ENCODE peak calls at places on chromosomes 11 and 22, in five cellular contexts. M is breast epithelium, Z is SK-N-MC, L is sigmoid colon, G is HCT116. J is an unnamed sample. For H3K36me3, the result is how much of the 10 kb centered on the place peaks cover.

GRCh38 chr22:19823191-19823590 is 31.5 kb downstream of the GNB1L start:
- DNase-seq in M (peak), Z (no peak), L (peak), G (no peak), J (no peak)

GRCh38 chr22:45218974-45219373 is 21.7 kb downstream of the KIAA0930 start:
- DNase-seq in M (no peak), Z (no peak), L (no peak), G (no peak), J (no peak)

GRCh38 chr11:4090258-4090657 is 4.3 kb upstream of the RRM1 start:
- DNase-seq in M (no peak), Z (no peak), L (no peak), G (no peak), J (no peak)

GRCh38 chr22:19610518-19611253 is 86.5 kb upstream of the CLDN5 start:
- DNase-seq in M (no peak), Z (no peak), L (no peak), G (no peak), J (no peak)

GRCh38 chr11:128621491-128622136 is 34.3 kb upstream of the ETS1 start:
- DNase-seq in M (no peak), Z (no peak), L (peak), G (no peak), J (no peak)

GRCh38 chr11:61914471-61915171 is 2.7 kb downstream of the RAB3IL1 start:
- DNase-seq in M (no peak), Z (no peak), L (peak), G (no peak), J (no peak)

GRCh38 chr11:110565344-110565684 is 135.6 kb downstream of the FDX1 start:
- DNase-seq in M (no peak), Z (no peak), L (no peak), G (peak), J (no peak)

GRCh38 chr11:125460275-125460674 is 35.8 kb downstream of the FEZ1 start:
- DNase-seq in M (no peak), Z (no peak), L (no peak), G (no peak), J (no peak)

GRCh38 chr11:37978647-37979046 is 1380.6 kb upstream of the RAG2 start:
- DNase-seq in M (no peak), Z (no peak), L (no peak), G (no peak), J (no peak)

GRCh38 chr11:23961503-23962338 is 535.1 kb upstream of the LUZP2 start:
- DNase-seq in M (no peak), Z (no peak), L (no peak), G (no peak), J (no peak)

GRCh38 chr22:46087816-46088277 is 62.5 kb upstream of the PPARA start:
- DNase-seq in M (peak), Z (no peak), L (peak), G (no peak), J (peak)

GRCh38 chr11:91243630-91244029 is 981.0 kb upstream of the FAT3 start:
- DNase-seq in M (no peak), Z (no peak), L (no peak), G (no peak), J (no peak)

DNA sequence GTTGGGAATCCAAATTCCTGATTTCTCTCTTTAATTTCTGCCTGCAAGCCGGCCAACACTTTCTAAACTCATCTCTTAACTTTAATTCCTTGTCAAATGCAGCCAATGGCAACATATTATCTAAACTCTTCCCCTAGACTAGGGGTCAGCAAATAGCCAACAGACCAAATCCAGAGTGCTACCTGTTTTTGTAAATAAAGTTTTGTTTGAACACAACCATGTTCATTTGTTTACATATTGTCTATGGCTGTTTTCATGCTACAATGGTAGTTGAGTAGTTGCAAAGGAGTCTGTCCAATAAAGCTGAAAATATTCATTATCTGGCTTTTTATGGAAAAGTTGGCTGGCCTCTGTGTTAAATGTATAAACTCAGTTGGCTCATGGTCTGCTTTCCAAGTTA is 37.2 kb upstream of the RASSF10 start:
- DNase-seq in M (no peak), Z (no peak), L (no peak), G (no peak), J (no peak)
- TF ChIP-seq POLR2AphosphoS5 in M (no peak), Z (no peak), L (no peak), G (no peak), J (no peak)

DNA sequence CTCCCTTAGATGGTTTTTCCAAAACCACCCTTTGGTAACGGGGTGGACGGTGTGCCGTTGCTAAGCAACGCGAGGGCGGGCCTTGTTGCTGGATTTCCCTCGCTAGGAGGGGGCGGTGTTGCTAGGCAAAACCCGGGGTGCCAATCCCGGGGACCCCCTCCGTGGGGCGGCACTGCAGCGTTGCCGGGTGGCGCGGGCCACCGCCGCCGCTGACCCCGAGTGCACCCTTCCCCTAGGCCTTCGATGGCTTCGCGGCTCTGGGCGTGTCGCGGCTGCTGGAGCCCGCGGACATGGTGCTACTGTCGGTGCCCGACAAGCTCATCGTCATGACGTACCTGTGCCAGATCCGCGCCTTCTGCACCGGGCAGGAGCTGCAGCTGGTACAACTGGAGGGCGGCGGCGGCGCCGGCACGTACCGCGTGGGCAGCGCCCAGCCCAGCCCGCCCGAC is 8.9 kb downstream of the EHBP1L1 start:
- DNase-seq in M (no peak), Z (no peak), L (no peak), G (no peak), J (no peak)
- H3K36me3 ChIP-seq in M (under half), Z (under half), L (under half), G (under half), J (under half)

DNA sequence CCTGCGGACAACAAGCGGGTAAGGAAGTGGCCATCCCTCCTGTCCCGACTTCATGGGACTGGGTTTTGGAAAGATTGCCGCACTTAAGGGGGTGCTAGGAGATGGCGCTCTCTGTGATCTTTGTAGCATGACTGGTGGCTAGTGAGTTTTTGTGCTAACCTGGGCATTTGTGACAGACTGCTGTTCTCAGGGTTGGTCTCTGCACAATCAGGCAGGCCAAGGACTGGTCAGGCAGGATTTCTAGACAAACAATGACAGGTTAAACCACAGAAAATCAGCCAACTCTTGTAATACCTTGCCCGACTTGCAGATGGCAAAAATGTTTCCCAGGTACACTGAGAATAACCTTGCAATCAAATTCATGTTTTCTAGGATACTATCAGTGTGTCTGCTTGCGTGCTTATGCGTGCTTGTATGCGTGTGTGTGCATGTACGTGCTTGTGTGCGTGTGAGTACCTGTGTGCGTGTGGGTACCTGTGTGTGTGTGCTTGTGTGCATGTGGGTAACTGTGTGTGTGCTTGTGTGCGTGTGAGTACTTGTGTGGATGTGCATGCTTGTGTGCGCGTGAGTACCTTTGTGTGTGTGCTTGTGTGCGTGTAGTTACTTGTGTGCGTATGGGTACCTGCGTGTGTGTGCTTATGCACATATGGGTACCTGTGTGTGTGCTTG is 25.6 kb upstream of the SORL1-AS1 start:
- DNase-seq in M (no peak), Z (no peak), L (no peak), G (no peak), J (no peak)
- TF ChIP-seq POLR2AphosphoS5 in M (no peak), Z (no peak), L (no peak), G (no peak), J (no peak)

GRCh38 chr22:42217019-42217751 is 53.3 kb downstream of the TCF20 start:
- DNase-seq in M (no peak), Z (no peak), L (no peak), G (no peak), J (no peak)

GRCh38 chr22:42217752-42218280 is 52.6 kb downstream of the TCF20 start:
- DNase-seq in M (no peak), Z (no peak), L (no peak), G (no peak), J (no peak)

DNA sequence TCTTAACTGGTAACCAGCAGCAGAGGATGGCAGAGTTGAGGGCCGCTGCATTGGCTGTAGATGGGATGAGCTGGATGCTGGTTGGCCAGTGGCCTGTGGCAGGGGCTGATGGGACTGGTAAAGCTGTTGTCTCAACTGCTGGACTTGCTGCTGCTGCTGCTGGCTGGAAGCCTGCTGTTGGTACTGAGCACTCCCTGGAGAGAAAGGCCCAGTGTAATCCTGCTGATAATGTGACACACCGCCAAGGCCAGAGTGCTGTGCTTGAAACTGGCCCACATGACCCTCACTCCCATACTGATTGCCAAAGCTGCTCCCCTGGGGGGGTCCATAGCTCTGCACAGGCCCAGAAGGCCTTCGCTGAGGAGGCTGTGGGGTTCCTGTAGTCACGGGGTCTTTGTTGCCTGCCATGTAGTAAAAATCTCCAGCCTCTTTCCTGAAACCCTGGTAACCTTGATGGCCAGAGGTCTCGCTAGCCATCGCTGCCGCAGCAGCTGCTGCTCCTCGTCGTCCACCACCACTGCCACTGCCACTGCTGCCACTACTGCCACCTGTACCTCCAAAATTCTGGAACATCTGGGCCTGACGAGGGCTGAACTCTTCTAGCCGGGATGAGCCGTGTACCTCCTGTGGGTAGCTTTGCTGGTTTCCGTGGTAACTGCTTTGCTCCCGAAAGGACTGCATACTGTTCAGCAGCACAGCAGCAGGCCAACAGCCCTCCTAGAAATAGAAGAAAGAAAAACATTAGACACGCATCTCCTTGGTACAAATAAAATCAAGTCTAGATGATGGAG is 55.6 kb downstream of the TCF20 start:
- DNase-seq in M (no peak), Z (no peak), L (no peak), G (no peak), J (no peak)
- H3K36me3 ChIP-seq in M (under half), Z (half or more), L (under half), G (under half), J (under half)

J was measured in transverse colon.